ENCODE peak calls at places on chromosome 11, in four cellular contexts. H is H1, N is prostate gland, R is upper lobe of left lung. G is an unnamed sample.

GRCh38 chr11:67464411-67465189 is 4.5 kb downstream of the TMEM134 start:
- DNase-seq in H (peak), N (peak), R (peak), G (peak)

GRCh38 chr11:15534266-15534665 is 419.5 kb downstream of the INSC start:
- DNase-seq in H (no peak), N (no peak), R (no peak), G (no peak)

GRCh38 chr11:110524227-110524626 is 94.5 kb downstream of the FDX1 start:
- DNase-seq in H (no peak), N (no peak), R (no peak), G (no peak)

GRCh38 chr11:69277074-69277809 is 16.7 kb upstream of the MYEOV start:
- DNase-seq in H (no peak), N (no peak), R (no peak), G (no peak)

GRCh38 chr11:73163638-73164174 is 21.6 kb upstream of the FCHSD2 start:
- DNase-seq in H (no peak), N (no peak), R (no peak), G (no peak)

GRCh38 chr11:45266693-45267451 is 19.3 kb downstream of the SYT13 start:
- DNase-seq in H (no peak), N (no peak), R (no peak), G (no peak)

GRCh38 chr11:116773203-116774112 is 671 bp upstream of the BUD13 start:
- DNase-seq in H (no peak), N (no peak), R (no peak), G (peak)

GRCh38 chr11:84855846-84856245 is 771.3 kb downstream of the DLG2 start:
- DNase-seq in H (no peak), N (no peak), R (no peak), G (no peak)

GRCh38 chr11:15837901-15838489 is 518.4 kb downstream of the SOX6 start:
- DNase-seq in H (no peak), N (no peak), R (no peak), G (no peak)

GRCh38 chr11:2690596-2691354 is 9.0 kb downstream of the KCNQ1OT1 start:
- DNase-seq in H (no peak), N (no peak), R (no peak), G (no peak)

GRCh38 chr11:32366671-32367070 is 68.7 kb downstream of the WT1 start:
- DNase-seq in H (no peak), N (no peak), R (no peak), G (no peak)

GRCh38 chr11:114197799-114198500 is 98.2 kb upstream of the NNMT start:
- DNase-seq in H (no peak), N (peak), R (no peak), G (no peak)

GRCh38 chr11:67265633-67266423 is 445 bp upstream of the GRK2 start:
- DNase-seq in H (no peak), N (peak), R (peak), G (no peak)

GRCh38 chr11:110174645-110175310 is 81.6 kb downstream of the ZC3H12C start:
- DNase-seq in H (no peak), N (no peak), R (no peak), G (no peak)

GRCh38 chr11:69396051-69396947 is 85.2 kb upstream of the LINC01488 start:
- DNase-seq in H (no peak), N (no peak), R (no peak), G (no peak)

GRCh38 chr11:46120711-46121327 is 435 bp downstream of the PHF21A start:
- DNase-seq in H (no peak), N (no peak), R (no peak), G (peak)

GRCh38 chr11:134802116-134802515 is 390.1 kb upstream of the B3GAT1 start:
- DNase-seq in H (no peak), N (no peak), R (no peak), G (no peak)

GRCh38 chr11:73810637-73811036 is 23.0 kb downstream of the MRPL48 start:
- DNase-seq in H (no peak), N (no peak), R (no peak), G (no peak)

GRCh38 chr11:122690801-122691649 is 35.5 kb downstream of the UBASH3B start:
- DNase-seq in H (no peak), N (no peak), R (no peak), G (peak)
- H3K4me3 ChIP-seq in H (no peak), N (no peak), R (no peak), G (no peak)

DNA sequence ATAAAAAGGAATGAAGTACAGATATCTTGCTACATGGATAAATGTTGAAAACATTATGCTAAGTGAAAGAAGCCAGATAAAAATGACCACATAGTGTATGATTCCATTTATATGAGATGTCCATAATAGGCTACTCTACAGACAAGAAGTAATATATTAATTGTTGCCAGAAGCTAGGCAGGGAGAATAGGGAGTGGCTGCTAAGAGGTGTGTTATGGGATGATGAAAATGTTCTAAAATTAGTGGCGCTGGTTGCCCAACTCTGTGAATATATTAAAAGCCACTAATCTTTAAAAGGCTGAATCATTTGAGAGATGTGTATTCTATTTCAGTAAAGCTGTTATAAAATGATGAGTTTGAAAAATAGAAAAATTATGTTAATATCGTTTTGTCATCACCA is 144.4 kb downstream of the NCAM1 start:
- DNase-seq in H (no peak), N (no peak), R (no peak), G (no peak)
- TF ChIP-seq POLR2AphosphoS5 in H (no peak), N (no peak), R (no peak), G (no peak)

GRCh38 chr11:119709171-119709570 is 19.8 kb downstream of the NECTIN1 start:
- DNase-seq in H (no peak), N (no peak), R (no peak), G (no peak)
- H3K4me3 ChIP-seq in H (no peak), N (no peak), R (no peak), G (no peak)

DNA sequence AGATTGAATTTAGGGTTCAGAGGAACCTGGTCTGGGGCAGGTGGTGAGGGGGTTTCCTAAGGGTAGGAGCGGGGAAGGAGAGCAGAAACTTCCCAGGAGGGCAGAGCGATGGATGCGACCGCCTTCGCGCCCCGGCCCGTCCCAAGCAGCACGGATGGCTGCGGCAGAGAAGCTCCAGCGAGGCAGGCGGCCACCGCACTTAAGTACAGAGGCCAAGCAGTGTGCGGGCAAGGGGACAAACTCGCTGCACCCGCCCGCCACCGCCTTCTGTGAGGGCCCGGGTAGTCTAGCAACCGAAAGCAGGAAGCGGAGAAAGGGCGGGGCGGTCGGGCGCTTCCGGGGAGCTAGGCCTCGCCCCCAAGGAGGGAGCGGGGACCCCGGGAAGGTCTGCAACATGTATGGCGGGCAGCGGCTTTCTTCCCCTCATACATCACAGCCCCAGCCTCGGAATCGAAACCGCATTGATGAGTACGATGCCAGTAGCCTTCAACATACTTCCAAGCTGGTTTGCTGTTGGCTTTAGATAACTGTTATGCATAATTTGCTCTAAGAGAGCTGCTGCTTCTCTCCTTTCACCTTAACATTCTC is at the start of gene AGBL2:
- DNase-seq in H (peak), N (peak), R (peak), G (peak)
- TF ChIP-seq POLR2AphosphoS5 in H (peak), N (peak), R (peak), G (peak)